ENCODE peak calls at places on chromosomes 11 and 22, in six cellular contexts. One of them, this sample, is unnamed.

GRCh38 chr11:1485504-1485885 is 1.1 kb downstream of the MOB2 start:
- DNase-seq in SK-N-SH: no peak
- DNase-seq in cardiac muscle cell: no peak
- DNase-seq in psoas muscle: peak; percentile 48
- DNase-seq in heart right ventricle: peak; percentile 10
- DNase-seq in uterus: no peak
- DNase-seq in this sample: no peak

GRCh38 chr22:43236401-43237166 is 49.6 kb upstream of the TTLL12 start:
- DNase-seq in uterus: no peak
- DNase-seq in psoas muscle: no peak
- DNase-seq in heart right ventricle: peak; percentile 80
- DNase-seq in cardiac muscle cell: no peak
- DNase-seq in SK-N-SH: no peak
- DNase-seq in this sample: no peak

GRCh38 chr11:128146926-128147605 is 440.3 kb downstream of the ETS1 start:
- DNase-seq in heart right ventricle: no peak
- DNase-seq in uterus: no peak
- DNase-seq in SK-N-SH: no peak
- DNase-seq in cardiac muscle cell: no peak
- DNase-seq in psoas muscle: no peak
- DNase-seq in this sample: no peak

GRCh38 chr22:42862045-42862734 is 5.1 kb upstream of the ARFGAP3 start:
- DNase-seq in uterus: no peak
- DNase-seq in psoas muscle: no peak
- DNase-seq in heart right ventricle: no peak
- DNase-seq in SK-N-SH: no peak
- DNase-seq in cardiac muscle cell: no peak
- DNase-seq in this sample: peak; percentile 38

GRCh38 chr22:19797631-19798319 is 37.2 kb downstream of the TBX1 start:
- DNase-seq in heart right ventricle: no peak
- DNase-seq in psoas muscle: peak; percentile 56
- DNase-seq in uterus: no peak
- DNase-seq in cardiac muscle cell: no peak
- DNase-seq in SK-N-SH: no peak
- DNase-seq in this sample: no peak

GRCh38 chr22:19598054-19598855 is 74.0 kb upstream of the CLDN5 start:
- DNase-seq in SK-N-SH: no peak
- DNase-seq in psoas muscle: no peak
- DNase-seq in heart right ventricle: no peak
- DNase-seq in uterus: no peak
- DNase-seq in cardiac muscle cell: no peak
- DNase-seq in this sample: no peak

GRCh38 chr11:4697583-4697982 is at the start of gene OR51E2:
- DNase-seq in SK-N-SH: no peak
- DNase-seq in psoas muscle: no peak
- DNase-seq in heart right ventricle: no peak
- DNase-seq in uterus: no peak
- DNase-seq in cardiac muscle cell: no peak
- DNase-seq in this sample: peak; percentile 26

GRCh38 chr11:19201737-19202605 is at the start of gene CSRP3:
- DNase-seq in cardiac muscle cell: no peak
- DNase-seq in psoas muscle: peak; percentile 81
- DNase-seq in uterus: no peak
- DNase-seq in SK-N-SH: no peak
- DNase-seq in heart right ventricle: peak; percentile 50
- DNase-seq in this sample: no peak

GRCh38 chr11:2751523-2752203 is 51.9 kb upstream of the KCNQ1OT1 start:
- DNase-seq in uterus: no peak
- DNase-seq in SK-N-SH: no peak
- DNase-seq in psoas muscle: peak; percentile 48
- DNase-seq in cardiac muscle cell: no peak
- DNase-seq in heart right ventricle: no peak
- DNase-seq in this sample: no peak

GRCh38 chr22:20174785-20175596 is 24.1 kb upstream of the CCDC188 start:
- DNase-seq in cardiac muscle cell: peak; percentile 13
- DNase-seq in psoas muscle: no peak
- DNase-seq in heart right ventricle: no peak
- DNase-seq in uterus: no peak
- DNase-seq in SK-N-SH: no peak
- DNase-seq in this sample: no peak

GRCh38 chr11:122091850-122092249 is 24.2 kb downstream of the BLID start:
- DNase-seq in psoas muscle: no peak
- DNase-seq in uterus: no peak
- DNase-seq in heart right ventricle: no peak
- DNase-seq in cardiac muscle cell: no peak
- DNase-seq in SK-N-SH: no peak
- DNase-seq in this sample: no peak

GRCh38 chr11:112355726-112356125 is 95.1 kb upstream of the PLET1 start:
- DNase-seq in uterus: peak; percentile 67
- DNase-seq in cardiac muscle cell: peak; percentile 72
- DNase-seq in heart right ventricle: no peak
- DNase-seq in SK-N-SH: peak; percentile 46
- DNase-seq in psoas muscle: no peak
- DNase-seq in this sample: no peak

GRCh38 chr11:94201004-94201465 is 72.4 kb downstream of the PANX1 start:
- DNase-seq in cardiac muscle cell: no peak
- DNase-seq in heart right ventricle: no peak
- DNase-seq in SK-N-SH: no peak
- DNase-seq in psoas muscle: no peak
- DNase-seq in uterus: no peak
- DNase-seq in this sample: peak; percentile 76

GRCh38 chr11:69437001-69437875 is 44.2 kb upstream of the LINC01488 start:
- DNase-seq in uterus: no peak
- DNase-seq in cardiac muscle cell: no peak
- DNase-seq in heart right ventricle: no peak
- DNase-seq in SK-N-SH: no peak
- DNase-seq in psoas muscle: peak; percentile 31
- DNase-seq in this sample: no peak

GRCh38 chr22:49506010-49506400 is 321.7 kb downstream of the BRD1 start:
- DNase-seq in cardiac muscle cell: no peak
- DNase-seq in heart right ventricle: no peak
- DNase-seq in SK-N-SH: no peak
- DNase-seq in uterus: no peak
- DNase-seq in psoas muscle: no peak
- DNase-seq in this sample: no peak

GRCh38 chr22:19419464-19420178 is 11.9 kb downstream of the HIRA start:
- DNase-seq in psoas muscle: no peak
- DNase-seq in uterus: no peak
- DNase-seq in cardiac muscle cell: peak; percentile 15
- DNase-seq in heart right ventricle: no peak
- DNase-seq in SK-N-SH: no peak
- DNase-seq in this sample: no peak

GRCh38 chr22:48663297-48663696 is 1164.4 kb downstream of the BRD1 start:
- DNase-seq in heart right ventricle: no peak
- DNase-seq in uterus: no peak
- DNase-seq in psoas muscle: peak; percentile 38
- DNase-seq in SK-N-SH: no peak
- DNase-seq in cardiac muscle cell: no peak
- DNase-seq in this sample: no peak

GRCh38 chr11:26219506-26220117 is 112.3 kb upstream of the ANO3 start:
- DNase-seq in SK-N-SH: no peak
- DNase-seq in uterus: no peak
- DNase-seq in heart right ventricle: no peak
- DNase-seq in psoas muscle: no peak
- DNase-seq in cardiac muscle cell: peak; percentile 44
- DNase-seq in this sample: no peak

GRCh38 chr11:131867457-131868257 is 497.2 kb downstream of the NTM start:
- DNase-seq in cardiac muscle cell: peak; percentile 92
- DNase-seq in SK-N-SH: peak; percentile 70
- DNase-seq in uterus: peak; percentile 19
- DNase-seq in heart right ventricle: peak; percentile 62
- DNase-seq in psoas muscle: peak; percentile 70
- DNase-seq in this sample: peak; percentile 81

GRCh38 chr11:11532574-11532973 is 89.2 kb downstream of the GALNT18 start:
- DNase-seq in heart right ventricle: no peak
- DNase-seq in cardiac muscle cell: no peak
- DNase-seq in uterus: no peak
- DNase-seq in SK-N-SH: no peak
- DNase-seq in psoas muscle: no peak
- DNase-seq in this sample: no peak

GRCh38 chr11:108859510-108859909 is 194.6 kb downstream of the DDX10 start:
- DNase-seq in SK-N-SH: no peak
- DNase-seq in psoas muscle: no peak
- DNase-seq in heart right ventricle: no peak
- DNase-seq in cardiac muscle cell: no peak
- DNase-seq in uterus: no peak
- DNase-seq in this sample: no peak

GRCh38 chr11:29271616-29272015 is 745.2 kb downstream of the KCNA4 start:
- DNase-seq in psoas muscle: no peak
- DNase-seq in heart right ventricle: no peak
- DNase-seq in uterus: no peak
- DNase-seq in SK-N-SH: no peak
- DNase-seq in cardiac muscle cell: no peak
- DNase-seq in this sample: no peak

GRCh38 chr11:29268733-29269132 is 748.1 kb downstream of the KCNA4 start:
- DNase-seq in SK-N-SH: no peak
- DNase-seq in uterus: no peak
- DNase-seq in heart right ventricle: no peak
- DNase-seq in psoas muscle: no peak
- DNase-seq in cardiac muscle cell: no peak
- DNase-seq in this sample: no peak

DNA sequence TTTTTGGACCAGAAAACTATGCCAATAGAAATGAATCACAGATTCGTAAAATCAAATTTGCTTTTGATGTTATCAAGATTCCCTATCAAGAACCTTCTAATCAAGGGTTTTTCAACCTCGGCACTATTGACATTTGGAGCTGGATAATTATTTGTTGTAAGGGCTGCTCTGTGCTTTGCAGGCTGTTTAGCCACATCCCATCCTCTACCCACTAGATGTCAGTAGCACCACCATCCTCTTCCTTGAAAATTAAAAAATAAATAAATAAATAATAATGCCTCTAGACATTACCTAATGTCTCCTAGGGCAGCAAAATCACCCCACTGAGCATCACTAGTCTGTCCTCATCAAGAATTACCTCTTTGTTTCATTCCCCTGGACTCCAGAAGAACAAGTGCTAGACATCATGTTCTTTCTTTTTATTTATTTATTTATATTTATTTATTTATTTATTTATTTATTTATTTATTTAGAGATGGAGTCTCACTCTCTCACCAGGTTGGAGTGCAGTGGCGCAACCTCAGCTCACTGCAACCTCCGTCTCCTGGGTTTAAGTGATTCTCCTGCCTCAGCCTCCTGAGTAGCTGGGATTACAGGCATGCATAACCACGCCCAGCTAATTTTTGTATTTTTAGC is 744.7 kb downstream of the KCNA4 start:
- DNase-seq in heart right ventricle: no peak
- DNase-seq in cardiac muscle cell: peak; percentile 63
- DNase-seq in uterus: no peak
- DNase-seq in psoas muscle: peak; percentile 21
- DNase-seq in SK-N-SH: no peak
- DNase-seq in this sample: no peak
- TF ChIP-seq CTCF in heart right ventricle: no peak
- TF ChIP-seq CTCF in cardiac muscle cell: peak; percentile 67
- TF ChIP-seq CTCF in uterus: no peak
- TF ChIP-seq CTCF in psoas muscle: no peak
- TF ChIP-seq CTCF in SK-N-SH: peak; percentile 61
- TF ChIP-seq CTCF in this sample: peak; percentile 50

DNA sequence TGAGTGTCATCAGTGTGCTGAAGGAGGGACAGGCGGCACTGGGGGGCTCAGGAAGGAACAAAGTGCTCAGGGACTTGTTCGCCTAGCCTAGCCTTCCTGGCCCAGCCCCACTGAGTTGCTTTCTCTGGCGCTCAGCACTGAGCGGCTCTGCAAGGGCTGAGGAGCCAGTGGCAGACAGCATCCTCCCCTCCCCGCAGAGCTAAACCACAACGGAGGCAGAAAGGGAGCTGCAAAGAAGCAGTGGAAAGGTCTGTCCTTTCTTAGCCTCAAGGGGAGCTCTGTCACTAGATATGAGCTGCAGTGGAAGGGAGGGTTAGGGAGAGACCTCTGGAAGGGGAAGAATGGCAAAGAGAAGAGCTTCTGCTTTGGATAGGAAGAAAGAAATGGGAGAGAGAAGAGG is 89.7 kb upstream of the PHOX2A start:
- DNase-seq in psoas muscle: no peak
- DNase-seq in cardiac muscle cell: peak; percentile 54
- DNase-seq in SK-N-SH: peak; percentile 61
- DNase-seq in uterus: no peak
- DNase-seq in heart right ventricle: no peak
- DNase-seq in this sample: no peak
- TF ChIP-seq CTCF in psoas muscle: no peak
- TF ChIP-seq CTCF in cardiac muscle cell: peak; percentile 24
- TF ChIP-seq CTCF in SK-N-SH: peak; percentile 52
- TF ChIP-seq CTCF in uterus: no peak
- TF ChIP-seq CTCF in heart right ventricle: no peak
- TF ChIP-seq CTCF in this sample: peak; percentile 34

GRCh38 chr11:50102916-50103315 is 70.2 kb downstream of the OR4C45 start:
- DNase-seq in cardiac muscle cell: no peak
- DNase-seq in psoas muscle: no peak
- DNase-seq in uterus: no peak
- DNase-seq in heart right ventricle: no peak
- DNase-seq in SK-N-SH: no peak
- DNase-seq in this sample: no peak

DNA sequence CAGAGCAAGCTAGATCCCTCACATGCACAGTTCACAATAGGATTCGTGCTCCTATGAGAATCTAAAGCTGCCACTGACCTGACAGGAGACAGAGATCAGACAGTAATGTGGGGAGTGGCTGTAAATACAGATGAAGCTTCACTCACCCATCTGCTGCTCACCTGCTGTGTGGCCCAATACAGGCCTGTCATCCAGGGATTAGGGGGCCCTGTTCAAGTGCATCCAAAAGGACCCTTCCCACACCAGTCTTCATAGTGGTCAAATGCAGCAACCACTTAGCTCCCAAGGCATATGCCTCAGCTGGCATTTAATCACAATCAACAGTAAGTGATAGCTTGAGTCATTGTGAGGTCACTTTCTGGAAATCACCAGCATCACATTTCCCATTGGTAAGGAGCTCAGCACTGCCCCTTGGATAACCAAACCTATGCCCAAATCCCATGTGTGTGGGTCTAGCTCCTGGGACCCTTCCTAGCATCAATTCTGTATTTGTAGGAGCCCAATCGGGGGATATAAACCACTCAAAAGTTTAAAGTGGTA is 65.6 kb downstream of the OR4C45 start:
- DNase-seq in psoas muscle: no peak
- DNase-seq in cardiac muscle cell: no peak
- DNase-seq in heart right ventricle: no peak
- DNase-seq in SK-N-SH: no peak
- DNase-seq in uterus: no peak
- DNase-seq in this sample: no peak
- TF ChIP-seq CTCF in psoas muscle: no peak
- TF ChIP-seq CTCF in cardiac muscle cell: no peak
- TF ChIP-seq CTCF in heart right ventricle: no peak
- TF ChIP-seq CTCF in SK-N-SH: no peak
- TF ChIP-seq CTCF in uterus: no peak
- TF ChIP-seq CTCF in this sample: no peak

GRCh38 chr11:27656806-27657483 is 43.3 kb downstream of the BDNF start:
- DNase-seq in uterus: no peak
- DNase-seq in heart right ventricle: no peak
- DNase-seq in cardiac muscle cell: no peak
- DNase-seq in psoas muscle: no peak
- DNase-seq in SK-N-SH: no peak
- DNase-seq in this sample: no peak
- TF ChIP-seq CTCF in uterus: no peak
- TF ChIP-seq CTCF in heart right ventricle: no peak
- TF ChIP-seq CTCF in cardiac muscle cell: no peak
- TF ChIP-seq CTCF in psoas muscle: no peak
- TF ChIP-seq CTCF in SK-N-SH: no peak
- TF ChIP-seq CTCF in this sample: no peak

GRCh38 chr22:21642584-21643448 is 714 bp downstream of the SDF2L1 start:
- DNase-seq in heart right ventricle: peak; percentile 30
- DNase-seq in uterus: no peak
- DNase-seq in psoas muscle: peak; percentile 65
- DNase-seq in cardiac muscle cell: peak; percentile 44
- DNase-seq in SK-N-SH: peak; percentile 71
- DNase-seq in this sample: no peak
- TF ChIP-seq CTCF in heart right ventricle: peak; percentile 51
- TF ChIP-seq CTCF in uterus: no peak
- TF ChIP-seq CTCF in psoas muscle: peak; percentile 27
- TF ChIP-seq CTCF in cardiac muscle cell: peak; percentile 60
- TF ChIP-seq CTCF in SK-N-SH: peak; percentile 65
- TF ChIP-seq CTCF in this sample: peak; percentile 62

This sample was measured in AG04450.